ENCODE peak calls at places on chromosome 19, in four cellular contexts. N, E, I and M are unnamed samples.

GRCh38 chr19:13085673-13086072 is 17.0 kb downstream of the LYL1 start:
- DNase-seq in N (no peak), E (no peak), I (no peak), M (no peak)

GRCh38 chr19:3450796-3451411 is 29.4 kb downstream of the SMIM24 start:
- DNase-seq in N (peak), E (peak), I (no peak), M (peak)

GRCh38 chr19:12294308-12295158 is at the start of gene ZNF44:
- DNase-seq in N (peak), E (peak), I (peak), M (peak)

GRCh38 chr19:4528843-4529242 is 6.2 kb downstream of the PLIN5 start:
- DNase-seq in N (no peak), E (no peak), I (no peak), M (no peak)

GRCh38 chr19:40529093-40529954 is 47.3 kb upstream of the SHKBP1 start:
- DNase-seq in N (peak), E (peak), I (peak), M (peak)

GRCh38 chr19:39554701-39555311 is 14.8 kb upstream of the EID2 start:
- DNase-seq in N (no peak), E (no peak), I (no peak), M (no peak)

GRCh38 chr19:18809149-18809978 is 18.3 kb upstream of the COMP start:
- DNase-seq in N (peak), E (no peak), I (no peak), M (peak)

GRCh38 chr19:38792250-38793111 is 3.5 kb downstream of the LGALS7B start:
- DNase-seq in N (no peak), E (no peak), I (no peak), M (no peak)

GRCh38 chr19:37948362-37948761 is 41.4 kb downstream of the SIPA1L3 start:
- DNase-seq in N (peak), E (no peak), I (no peak), M (no peak)

GRCh38 chr19:46308510-46308909 is 11.7 kb downstream of the HIF3A start:
- DNase-seq in N (no peak), E (no peak), I (no peak), M (no peak)

GRCh38 chr19:46480409-46480808 is 9.0 kb upstream of the PNMA8A start:
- DNase-seq in N (no peak), E (no peak), I (no peak), M (peak)

GRCh38 chr19:55635334-55635717 is 5.5 kb upstream of the ZNF580 start:
- DNase-seq in N (no peak), E (no peak), I (no peak), M (no peak)

GRCh38 chr19:9937001-9937411 is 691 bp upstream of the OLFM2 start:
- DNase-seq in N (no peak), E (no peak), I (no peak), M (no peak)

GRCh38 chr19:55697698-55698097 is 22.7 kb downstream of the EPN1 start:
- DNase-seq in N (no peak), E (no peak), I (no peak), M (no peak)

GRCh38 chr19:12733369-12733896 is 1.1 kb downstream of the TRIR start:
- DNase-seq in N (peak), E (no peak), I (peak), M (peak)

GRCh38 chr19:43700368-43701015 is 15.4 kb upstream of the IRGC start:
- DNase-seq in N (peak), E (no peak), I (peak), M (peak)

GRCh38 chr19:41373993-41374392 is 2.3 kb upstream of the TMEM91 start:
- DNase-seq in N (peak), E (no peak), I (peak), M (peak)

GRCh38 chr19:34960940-34961679 is 2.9 kb downstream of the ZNF792 start:
- DNase-seq in N (no peak), E (no peak), I (no peak), M (no peak)

GRCh38 chr19:14006766-14007562 is 844 bp upstream of the RFX1 start:
- DNase-seq in N (no peak), E (no peak), I (peak), M (no peak)

GRCh38 chr19:18776736-18777135 is 14.4 kb downstream of the COMP start:
- DNase-seq in N (no peak), E (no peak), I (peak), M (peak)

GRCh38 chr19:6925801-6926751 is 38.7 kb downstream of the ADGRE1 start:
- DNase-seq in N (peak), E (no peak), I (no peak), M (peak)
- TF ChIP-seq CTCF in N (no peak), E (peak), I (no peak), M (no peak)

GRCh38 chr19:48397636-48398328 is 4.3 kb downstream of the GRIN2D start:
- DNase-seq in N (no peak), E (no peak), I (no peak), M (no peak)
- H3K4me3 ChIP-seq in N (peak), E (peak), I (peak), M (peak)

GRCh38 chr19:7534531-7534980 is 961 bp upstream of the PNPLA6 start:
- DNase-seq in N (peak), E (no peak), I (peak), M (peak)
- TF ChIP-seq CTCF in N (peak), E (no peak), I (peak), M (no peak)

DNA sequence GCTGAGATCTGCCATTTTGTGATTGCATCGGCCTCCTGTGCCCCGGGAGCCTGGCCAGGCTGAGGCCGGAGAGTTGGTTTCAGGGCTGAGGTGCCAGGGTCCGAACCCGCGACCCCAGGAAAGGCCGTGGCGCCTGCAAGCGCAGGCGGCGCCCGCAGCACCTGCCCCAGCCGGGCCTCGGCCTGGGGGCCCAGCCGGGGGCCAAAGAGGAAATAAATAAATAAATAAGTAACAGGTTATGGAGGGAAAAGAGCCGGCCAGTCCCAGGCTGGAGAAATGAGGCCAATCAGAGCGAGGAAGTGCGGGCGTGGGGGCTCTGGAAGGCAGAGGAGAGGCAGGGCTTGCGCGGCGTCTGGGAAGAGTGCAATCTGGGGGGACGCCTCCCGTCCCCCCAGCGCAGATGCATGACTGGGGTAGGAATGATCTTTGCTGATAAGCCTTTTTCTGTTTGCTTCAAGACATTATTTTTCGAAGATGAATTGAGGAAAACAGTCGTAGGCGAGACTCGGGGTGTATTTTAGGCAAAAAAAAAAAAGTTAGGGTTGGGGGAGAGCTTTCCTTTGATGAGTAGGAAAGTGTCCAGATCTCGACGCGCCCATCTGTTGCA is 145.6 kb upstream of the ZNF536 start:
- DNase-seq in N (no peak), E (no peak), I (peak), M (no peak)
- H3K4me3 ChIP-seq in N (no peak), E (peak), I (peak), M (no peak)

DNA sequence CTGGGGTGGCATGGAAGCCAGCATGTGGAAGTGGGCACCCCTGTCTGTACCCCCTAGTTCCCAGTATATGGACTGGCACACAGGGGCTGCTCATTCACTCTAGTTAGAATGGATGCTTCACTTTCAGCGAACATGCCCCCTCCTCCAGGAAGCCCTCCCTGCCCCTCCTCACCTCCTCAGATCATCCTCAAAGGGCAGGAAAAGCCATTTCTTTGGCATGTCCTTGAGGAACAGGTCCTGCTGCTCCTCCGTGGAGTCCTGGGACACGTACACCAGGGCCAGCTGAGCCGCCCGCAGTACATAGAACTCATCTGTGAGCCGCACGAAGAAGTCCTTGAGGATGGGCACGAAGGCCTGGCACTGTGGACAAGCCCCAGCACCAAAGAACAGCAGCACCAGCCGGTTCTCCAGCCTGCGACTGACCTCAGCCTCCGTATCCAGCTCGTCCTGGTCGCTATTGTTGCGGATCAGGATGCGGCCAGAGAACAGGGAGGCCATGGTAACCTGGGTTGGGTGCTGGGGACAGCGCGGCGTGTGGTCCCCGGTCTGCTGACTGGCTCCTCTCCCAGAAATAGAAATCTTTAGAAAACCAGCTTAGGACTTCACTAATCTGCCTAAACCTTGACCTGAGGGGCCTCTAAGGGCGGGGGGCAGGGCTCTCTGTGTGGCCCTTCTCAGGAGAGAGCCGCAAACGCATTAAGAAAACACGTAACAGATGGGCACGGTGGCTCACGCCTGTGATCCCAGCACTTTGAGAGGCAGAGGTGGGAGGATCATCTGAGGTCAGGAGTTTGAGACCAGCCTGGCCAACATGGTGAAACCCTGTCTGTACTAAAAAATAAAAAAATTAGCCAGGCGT is at the start of gene NXNL1:
- DNase-seq in N (no peak), E (no peak), I (no peak), M (no peak)
- TF ChIP-seq CTCF in N (no peak), E (no peak), I (no peak), M (no peak)

GRCh38 chr19:31350033-31350692 is 927 bp upstream of the TSHZ3 start:
- DNase-seq in N (no peak), E (no peak), I (no peak), M (peak)
- H3K4me3 ChIP-seq in N (peak), E (peak), I (peak), M (peak)